ENCODE peak calls at places on chromosomes 12 and 14, in ten cellular contexts. One of them, this sample, is unnamed.
A peak's percentile ranks its signal among the peaks of the same experiment; 100 is the strongest.

GRCh38 chr12:67649165-67650126 is 901 bp downstream of the DYRK2 start:
- DNase-seq in lower leg skin: peak; percentile 27
- DNase-seq in mammary epithelial cell: no peak
- DNase-seq in Calu3: peak; percentile 39
- DNase-seq in endothelial cell of umbilical vein: peak; percentile 25
- DNase-seq in GM13976: peak; percentile 66
- DNase-seq in NCI-H69: peak; percentile 68
- DNase-seq in NCI-H2227 treated with DMSO at 0.1 percent for 48 hours: no peak
- DNase-seq in heart right ventricle: peak; percentile 28
- DNase-seq in A549: peak; percentile 31
- DNase-seq in this sample: no peak

GRCh38 chr12:85441740-85442139 is 161.7 kb downstream of the ALX1 start:
- DNase-seq in NCI-H2227 treated with DMSO at 0.1 percent for 48 hours: no peak
- DNase-seq in lower leg skin: no peak
- DNase-seq in A549: peak; percentile 10
- DNase-seq in GM13976: peak; percentile 13
- DNase-seq in NCI-H69: peak; percentile 31
- DNase-seq in endothelial cell of umbilical vein: peak; percentile 52
- DNase-seq in mammary epithelial cell: no peak
- DNase-seq in Calu3: no peak
- DNase-seq in heart right ventricle: no peak
- DNase-seq in this sample: no peak

GRCh38 chr14:35385042-35385839 is 19.3 kb downstream of the NFKBIA start:
- DNase-seq in GM13976: no peak
- DNase-seq in NCI-H69: peak; percentile 98
- DNase-seq in lower leg skin: peak; percentile 82
- DNase-seq in mammary epithelial cell: peak; percentile 42
- DNase-seq in A549: peak; percentile 56
- DNase-seq in NCI-H2227 treated with DMSO at 0.1 percent for 48 hours: peak; percentile 74
- DNase-seq in endothelial cell of umbilical vein: peak; percentile 37
- DNase-seq in Calu3: no peak
- DNase-seq in heart right ventricle: peak; percentile 88
- DNase-seq in this sample: peak; percentile 90

GRCh38 chr12:56261503-56262230 is 3.5 kb upstream of the ANKRD52 start:
- DNase-seq in NCI-H2227 treated with DMSO at 0.1 percent for 48 hours: no peak
- DNase-seq in mammary epithelial cell: peak; percentile 76
- DNase-seq in heart right ventricle: no peak
- DNase-seq in GM13976: no peak
- DNase-seq in Calu3: peak; percentile 35
- DNase-seq in A549: peak; percentile 85
- DNase-seq in endothelial cell of umbilical vein: no peak
- DNase-seq in NCI-H69: no peak
- DNase-seq in lower leg skin: no peak
- DNase-seq in this sample: no peak

GRCh38 chr14:76500011-76500410 is 124.1 kb downstream of the ESRRB start:
- DNase-seq in lower leg skin: no peak
- DNase-seq in NCI-H2227 treated with DMSO at 0.1 percent for 48 hours: no peak
- DNase-seq in GM13976: no peak
- DNase-seq in endothelial cell of umbilical vein: no peak
- DNase-seq in NCI-H69: no peak
- DNase-seq in mammary epithelial cell: no peak
- DNase-seq in Calu3: no peak
- DNase-seq in heart right ventricle: peak; percentile 30
- DNase-seq in A549: no peak
- DNase-seq in this sample: no peak

GRCh38 chr12:66813137-66813867 is 134.4 kb upstream of the GRIP1 start:
- DNase-seq in NCI-H2227 treated with DMSO at 0.1 percent for 48 hours: no peak
- DNase-seq in endothelial cell of umbilical vein: no peak
- DNase-seq in Calu3: peak; percentile 28
- DNase-seq in lower leg skin: no peak
- DNase-seq in heart right ventricle: no peak
- DNase-seq in mammary epithelial cell: peak; percentile 69
- DNase-seq in A549: no peak
- DNase-seq in GM13976: no peak
- DNase-seq in NCI-H69: peak; percentile 86
- DNase-seq in this sample: no peak

GRCh38 chr14:55254581-55254980 is 16.6 kb upstream of the FBXO34 start:
- DNase-seq in lower leg skin: no peak
- DNase-seq in Calu3: no peak
- DNase-seq in heart right ventricle: no peak
- DNase-seq in NCI-H69: peak; percentile 63
- DNase-seq in mammary epithelial cell: no peak
- DNase-seq in endothelial cell of umbilical vein: no peak
- DNase-seq in NCI-H2227 treated with DMSO at 0.1 percent for 48 hours: no peak
- DNase-seq in A549: no peak
- DNase-seq in GM13976: no peak
- DNase-seq in this sample: peak; percentile 55

GRCh38 chr12:93085383-93086287 is 156.5 kb upstream of the EEA1 start:
- DNase-seq in A549: no peak
- DNase-seq in endothelial cell of umbilical vein: no peak
- DNase-seq in heart right ventricle: no peak
- DNase-seq in NCI-H69: no peak
- DNase-seq in NCI-H2227 treated with DMSO at 0.1 percent for 48 hours: no peak
- DNase-seq in Calu3: no peak
- DNase-seq in GM13976: no peak
- DNase-seq in mammary epithelial cell: no peak
- DNase-seq in lower leg skin: no peak
- DNase-seq in this sample: no peak

GRCh38 chr14:24094839-24095195 is 706 bp downstream of the PCK2 start:
- DNase-seq in endothelial cell of umbilical vein: no peak
- DNase-seq in Calu3: no peak
- DNase-seq in mammary epithelial cell: no peak
- DNase-seq in heart right ventricle: no peak
- DNase-seq in NCI-H69: no peak
- DNase-seq in lower leg skin: no peak
- DNase-seq in NCI-H2227 treated with DMSO at 0.1 percent for 48 hours: no peak
- DNase-seq in GM13976: no peak
- DNase-seq in A549: no peak
- DNase-seq in this sample: no peak